ENCODE peak calls at places on chromosomes 6 and 20, in seven cellular contexts. One of them, this sample, is unnamed.
A peak's percentile ranks its signal among the peaks of the same experiment; 100 is the strongest.

GRCh38 chr6:92779758-92780157 is 639.6 kb downstream of the EPHA7 start:
- DNase-seq in astrocyte of the spinal cord: peak; percentile 79
- DNase-seq in Peyer's patch: no peak
- DNase-seq in AG09319: no peak
- DNase-seq in D721Med: no peak
- DNase-seq in upper lobe of left lung: peak; percentile 30
- DNase-seq in progenitor cell of endocrine pancreas: no peak
- DNase-seq in this sample: no peak

GRCh38 chr6:154932562-154933027 is 62.5 kb upstream of the TIAM2 start:
- DNase-seq in astrocyte of the spinal cord: peak; percentile 75
- DNase-seq in Peyer's patch: no peak
- DNase-seq in AG09319: peak; percentile 52
- DNase-seq in D721Med: no peak
- DNase-seq in upper lobe of left lung: no peak
- DNase-seq in progenitor cell of endocrine pancreas: no peak
- DNase-seq in this sample: no peak

GRCh38 chr6:124040655-124041054 is 237.0 kb downstream of the NKAIN2 start:
- DNase-seq in astrocyte of the spinal cord: no peak
- DNase-seq in Peyer's patch: no peak
- DNase-seq in AG09319: no peak
- DNase-seq in D721Med: no peak
- DNase-seq in upper lobe of left lung: no peak
- DNase-seq in progenitor cell of endocrine pancreas: no peak
- DNase-seq in this sample: no peak

GRCh38 chr6:3421763-3422456 is 34.9 kb downstream of the SLC22A23 start:
- DNase-seq in astrocyte of the spinal cord: peak; percentile 83
- DNase-seq in Peyer's patch: no peak
- DNase-seq in AG09319: no peak
- DNase-seq in D721Med: no peak
- DNase-seq in upper lobe of left lung: no peak
- DNase-seq in progenitor cell of endocrine pancreas: no peak
- DNase-seq in this sample: no peak

GRCh38 chr20:63394069-63394468 is 32.9 kb upstream of the CHRNA4 start:
- DNase-seq in astrocyte of the spinal cord: no peak
- DNase-seq in Peyer's patch: no peak
- DNase-seq in AG09319: no peak
- DNase-seq in D721Med: no peak
- DNase-seq in upper lobe of left lung: no peak
- DNase-seq in progenitor cell of endocrine pancreas: no peak
- DNase-seq in this sample: no peak

GRCh38 chr6:143744593-143745151 is 66.9 kb downstream of the PHACTR2 start:
- DNase-seq in astrocyte of the spinal cord: no peak
- DNase-seq in Peyer's patch: no peak
- DNase-seq in AG09319: no peak
- DNase-seq in D721Med: no peak
- DNase-seq in upper lobe of left lung: no peak
- DNase-seq in progenitor cell of endocrine pancreas: no peak
- DNase-seq in this sample: no peak

GRCh38 chr6:166382500-166382932 is 224 bp downstream of the MPC1 start:
- DNase-seq in astrocyte of the spinal cord: no peak
- DNase-seq in Peyer's patch: no peak
- DNase-seq in AG09319: no peak
- DNase-seq in D721Med: no peak
- DNase-seq in upper lobe of left lung: no peak
- DNase-seq in progenitor cell of endocrine pancreas: no peak
- DNase-seq in this sample: no peak

GRCh38 chr6:30542404-30542725 is 13.9 kb downstream of the GNL1 start:
- DNase-seq in astrocyte of the spinal cord: no peak
- DNase-seq in Peyer's patch: peak; percentile 47
- DNase-seq in AG09319: no peak
- DNase-seq in D721Med: no peak
- DNase-seq in upper lobe of left lung: no peak
- DNase-seq in progenitor cell of endocrine pancreas: no peak
- DNase-seq in this sample: no peak

GRCh38 chr6:122996797-122997520 is 924 bp downstream of the CLVS2 start:
- DNase-seq in astrocyte of the spinal cord: no peak
- DNase-seq in Peyer's patch: no peak
- DNase-seq in AG09319: no peak
- DNase-seq in D721Med: no peak
- DNase-seq in upper lobe of left lung: no peak
- DNase-seq in progenitor cell of endocrine pancreas: no peak
- DNase-seq in this sample: no peak

GRCh38 chr6:138605958-138606357 is 106.7 kb upstream of the NHSL1 start:
- DNase-seq in astrocyte of the spinal cord: no peak
- DNase-seq in Peyer's patch: no peak
- DNase-seq in AG09319: no peak
- DNase-seq in D721Med: no peak
- DNase-seq in upper lobe of left lung: no peak
- DNase-seq in progenitor cell of endocrine pancreas: no peak
- DNase-seq in this sample: no peak

GRCh38 chr6:130559166-130559565 is 193.3 kb downstream of the TMEM200A start:
- DNase-seq in astrocyte of the spinal cord: peak; percentile 42
- DNase-seq in Peyer's patch: no peak
- DNase-seq in AG09319: no peak
- DNase-seq in D721Med: no peak
- DNase-seq in upper lobe of left lung: no peak
- DNase-seq in progenitor cell of endocrine pancreas: no peak
- DNase-seq in this sample: no peak

GRCh38 chr20:3111995-3112394 is 27.5 kb upstream of the AVP start:
- DNase-seq in astrocyte of the spinal cord: no peak
- DNase-seq in Peyer's patch: no peak
- DNase-seq in AG09319: no peak
- DNase-seq in D721Med: no peak
- DNase-seq in upper lobe of left lung: no peak
- DNase-seq in progenitor cell of endocrine pancreas: no peak
- DNase-seq in this sample: no peak

GRCh38 chr6:167485186-167485978 is 160.5 kb downstream of the TTLL2 start:
- DNase-seq in astrocyte of the spinal cord: peak; percentile 32
- DNase-seq in Peyer's patch: no peak
- DNase-seq in AG09319: no peak
- DNase-seq in D721Med: no peak
- DNase-seq in upper lobe of left lung: no peak
- DNase-seq in progenitor cell of endocrine pancreas: no peak
- DNase-seq in this sample: no peak

GRCh38 chr6:168698923-168699322 is 257.9 kb downstream of the SMOC2 start:
- DNase-seq in astrocyte of the spinal cord: no peak
- DNase-seq in Peyer's patch: no peak
- DNase-seq in AG09319: no peak
- DNase-seq in D721Med: no peak
- DNase-seq in upper lobe of left lung: no peak
- DNase-seq in progenitor cell of endocrine pancreas: no peak
- DNase-seq in this sample: no peak

GRCh38 chr6:135181333-135182119 is 418 bp downstream of the MYB start:
- DNase-seq in astrocyte of the spinal cord: peak; percentile 22
- DNase-seq in Peyer's patch: no peak
- DNase-seq in AG09319: no peak
- DNase-seq in D721Med: no peak
- DNase-seq in upper lobe of left lung: no peak
- DNase-seq in progenitor cell of endocrine pancreas: no peak
- DNase-seq in this sample: peak; percentile 22

GRCh38 chr6:81894788-81895221 is 142.3 kb upstream of the TENT5A start:
- DNase-seq in astrocyte of the spinal cord: peak; percentile 54
- DNase-seq in Peyer's patch: no peak
- DNase-seq in AG09319: no peak
- DNase-seq in D721Med: no peak
- DNase-seq in upper lobe of left lung: no peak
- DNase-seq in progenitor cell of endocrine pancreas: no peak
- DNase-seq in this sample: peak; percentile 32

GRCh38 chr20:22801528-22801927 is 217.2 kb upstream of the FOXA2 start:
- DNase-seq in astrocyte of the spinal cord: no peak
- DNase-seq in Peyer's patch: no peak
- DNase-seq in AG09319: no peak
- DNase-seq in D721Med: no peak
- DNase-seq in upper lobe of left lung: no peak
- DNase-seq in progenitor cell of endocrine pancreas: no peak
- DNase-seq in this sample: no peak

GRCh38 chr6:70685494-70686180 is 18.0 kb downstream of the SMAP1 start:
- DNase-seq in astrocyte of the spinal cord: no peak
- DNase-seq in Peyer's patch: no peak
- DNase-seq in AG09319: no peak
- DNase-seq in D721Med: no peak
- DNase-seq in upper lobe of left lung: no peak
- DNase-seq in progenitor cell of endocrine pancreas: no peak
- DNase-seq in this sample: no peak

GRCh38 chr6:107185570-107185969 is 70.3 kb upstream of the BEND3 start:
- DNase-seq in astrocyte of the spinal cord: peak; percentile 6
- DNase-seq in Peyer's patch: no peak
- DNase-seq in AG09319: no peak
- DNase-seq in D721Med: no peak
- DNase-seq in upper lobe of left lung: peak; percentile 57
- DNase-seq in progenitor cell of endocrine pancreas: no peak
- DNase-seq in this sample: peak; percentile 3

GRCh38 chr6:151796842-151797530 is 10.5 kb upstream of the ESR1 start:
- DNase-seq in astrocyte of the spinal cord: no peak
- DNase-seq in Peyer's patch: no peak
- DNase-seq in AG09319: no peak
- DNase-seq in D721Med: no peak
- DNase-seq in upper lobe of left lung: no peak
- DNase-seq in progenitor cell of endocrine pancreas: no peak
- DNase-seq in this sample: no peak

GRCh38 chr6:169269180-169270076 is 15.8 kb upstream of the THBS2 start:
- DNase-seq in astrocyte of the spinal cord: no peak
- DNase-seq in Peyer's patch: no peak
- DNase-seq in AG09319: no peak
- DNase-seq in D721Med: no peak
- DNase-seq in upper lobe of left lung: no peak
- DNase-seq in progenitor cell of endocrine pancreas: no peak
- DNase-seq in this sample: no peak

GRCh38 chr6:90083891-90084290 is 189.6 kb downstream of the GJA10 start:
- DNase-seq in astrocyte of the spinal cord: no peak
- DNase-seq in Peyer's patch: peak; percentile 71
- DNase-seq in AG09319: no peak
- DNase-seq in D721Med: no peak
- DNase-seq in upper lobe of left lung: no peak
- DNase-seq in progenitor cell of endocrine pancreas: no peak
- DNase-seq in this sample: no peak

GRCh38 chr20:25310268-25310920 is 62.5 kb downstream of the PYGB start:
- DNase-seq in astrocyte of the spinal cord: peak; percentile 87
- DNase-seq in Peyer's patch: no peak
- DNase-seq in AG09319: peak; percentile 71
- DNase-seq in D721Med: no peak
- DNase-seq in upper lobe of left lung: peak; percentile 64
- DNase-seq in progenitor cell of endocrine pancreas: no peak
- DNase-seq in this sample: no peak

GRCh38 chr6:35265523-35265922 is 6.0 kb downstream of the ZNF76 start:
- DNase-seq in astrocyte of the spinal cord: no peak
- DNase-seq in Peyer's patch: no peak
- DNase-seq in AG09319: no peak
- DNase-seq in D721Med: no peak
- DNase-seq in upper lobe of left lung: no peak
- DNase-seq in progenitor cell of endocrine pancreas: no peak
- DNase-seq in this sample: no peak

GRCh38 chr6:138157986-138158638 is 3.6 kb upstream of the ARFGEF3 start:
- DNase-seq in astrocyte of the spinal cord: peak; percentile 5
- DNase-seq in Peyer's patch: no peak
- DNase-seq in AG09319: no peak
- DNase-seq in D721Med: no peak
- DNase-seq in upper lobe of left lung: no peak
- DNase-seq in progenitor cell of endocrine pancreas: no peak
- DNase-seq in this sample: no peak

GRCh38 chr6:160088069-160088773 is 33.4 kb upstream of the SLC22A1 start:
- DNase-seq in astrocyte of the spinal cord: peak; percentile 79
- DNase-seq in Peyer's patch: no peak
- DNase-seq in AG09319: peak; percentile 73
- DNase-seq in D721Med: peak; percentile 43
- DNase-seq in upper lobe of left lung: no peak
- DNase-seq in progenitor cell of endocrine pancreas: peak; percentile 37
- DNase-seq in this sample: peak; percentile 46

GRCh38 chr6:107692351-107692750 is 131.8 kb downstream of the SCML4 start:
- DNase-seq in astrocyte of the spinal cord: peak; percentile 41
- DNase-seq in Peyer's patch: no peak
- DNase-seq in AG09319: peak; percentile 34
- DNase-seq in D721Med: no peak
- DNase-seq in upper lobe of left lung: no peak
- DNase-seq in progenitor cell of endocrine pancreas: no peak
- DNase-seq in this sample: no peak

GRCh38 chr20:1947535-1947846 is 46.4 kb downstream of the PDYN start:
- DNase-seq in astrocyte of the spinal cord: no peak
- DNase-seq in Peyer's patch: no peak
- DNase-seq in AG09319: no peak
- DNase-seq in D721Med: no peak
- DNase-seq in upper lobe of left lung: no peak
- DNase-seq in progenitor cell of endocrine pancreas: no peak
- DNase-seq in this sample: no peak

GRCh38 chr6:150177260-150178246 is 34.7 kb downstream of the PPP1R14C start:
- DNase-seq in astrocyte of the spinal cord: peak; percentile 55
- DNase-seq in Peyer's patch: no peak
- DNase-seq in AG09319: no peak
- DNase-seq in D721Med: no peak
- DNase-seq in upper lobe of left lung: no peak
- DNase-seq in progenitor cell of endocrine pancreas: no peak
- DNase-seq in this sample: no peak

GRCh38 chr6:26113570-26113969 is 26.3 kb downstream of the HFE start:
- DNase-seq in astrocyte of the spinal cord: no peak
- DNase-seq in Peyer's patch: no peak
- DNase-seq in AG09319: no peak
- DNase-seq in D721Med: no peak
- DNase-seq in upper lobe of left lung: no peak
- DNase-seq in progenitor cell of endocrine pancreas: no peak
- DNase-seq in this sample: no peak

GRCh38 chr6:16729183-16729696 is 32.0 kb downstream of the ATXN1 start:
- DNase-seq in astrocyte of the spinal cord: peak; percentile 86
- DNase-seq in Peyer's patch: no peak
- DNase-seq in AG09319: no peak
- DNase-seq in D721Med: no peak
- DNase-seq in upper lobe of left lung: no peak
- DNase-seq in progenitor cell of endocrine pancreas: no peak
- DNase-seq in this sample: no peak
- TF ChIP-seq CTCF in astrocyte of the spinal cord: no peak
- TF ChIP-seq CTCF in Peyer's patch: no peak
- TF ChIP-seq CTCF in AG09319: no peak
- TF ChIP-seq CTCF in D721Med: no peak
- TF ChIP-seq CTCF in upper lobe of left lung: no peak
- TF ChIP-seq CTCF in progenitor cell of endocrine pancreas: no peak
- TF ChIP-seq CTCF in this sample: no peak

GRCh38 chr6:75094614-75095321 is 111.1 kb downstream of the COL12A1 start:
- DNase-seq in astrocyte of the spinal cord: peak; percentile 96
- DNase-seq in Peyer's patch: no peak
- DNase-seq in AG09319: peak; percentile 66
- DNase-seq in D721Med: no peak
- DNase-seq in upper lobe of left lung: no peak
- DNase-seq in progenitor cell of endocrine pancreas: no peak
- DNase-seq in this sample: no peak
- TF ChIP-seq CTCF in astrocyte of the spinal cord: peak; percentile 15
- TF ChIP-seq CTCF in Peyer's patch: no peak
- TF ChIP-seq CTCF in AG09319: peak; percentile 21
- TF ChIP-seq CTCF in D721Med: no peak
- TF ChIP-seq CTCF in upper lobe of left lung: no peak
- TF ChIP-seq CTCF in progenitor cell of endocrine pancreas: no peak
- TF ChIP-seq CTCF in this sample: no peak

GRCh38 chr20:51392625-51393186 is 149.8 kb downstream of the NFATC2 start:
- DNase-seq in astrocyte of the spinal cord: no peak
- DNase-seq in Peyer's patch: no peak
- DNase-seq in AG09319: no peak
- DNase-seq in D721Med: no peak
- DNase-seq in upper lobe of left lung: no peak
- DNase-seq in progenitor cell of endocrine pancreas: no peak
- DNase-seq in this sample: no peak
- TF ChIP-seq CTCF in astrocyte of the spinal cord: no peak
- TF ChIP-seq CTCF in Peyer's patch: no peak
- TF ChIP-seq CTCF in AG09319: no peak
- TF ChIP-seq CTCF in D721Med: no peak
- TF ChIP-seq CTCF in upper lobe of left lung: no peak
- TF ChIP-seq CTCF in progenitor cell of endocrine pancreas: no peak
- TF ChIP-seq CTCF in this sample: no peak

GRCh38 chr6:127134136-127134535 is 15.7 kb downstream of the RSPO3 start:
- DNase-seq in astrocyte of the spinal cord: no peak
- DNase-seq in Peyer's patch: no peak
- DNase-seq in AG09319: no peak
- DNase-seq in D721Med: no peak
- DNase-seq in upper lobe of left lung: no peak
- DNase-seq in progenitor cell of endocrine pancreas: no peak
- DNase-seq in this sample: no peak
- TF ChIP-seq CTCF in astrocyte of the spinal cord: no peak
- TF ChIP-seq CTCF in Peyer's patch: no peak
- TF ChIP-seq CTCF in AG09319: no peak
- TF ChIP-seq CTCF in D721Med: no peak
- TF ChIP-seq CTCF in upper lobe of left lung: no peak
- TF ChIP-seq CTCF in progenitor cell of endocrine pancreas: no peak
- TF ChIP-seq CTCF in this sample: no peak

This sample was measured in neural crest cell.